ENCODE peak calls at places on chromosomes 5 and 9, in ten cellular contexts. D, L, N, W, V, X, A, F, T and P are unnamed samples.

GRCh38 chr5:132771559-132771998 is 5.5 kb downstream of the SEPTIN8 start:
- DNase-seq in D (no peak), L (no peak), N (no peak), W (no peak), V (no peak), X (peak; percentile 43), A (peak; percentile 72), F (no peak), T (peak; percentile 52), P (no peak)

GRCh38 chr5:139392678-139393496 is 2.0 kb downstream of the PROB1 start:
- DNase-seq in D (peak; percentile 70), L (peak; percentile 63), N (no peak), W (no peak), V (peak; percentile 38), X (peak; percentile 77), A (peak; percentile 79), F (peak; percentile 80), T (no peak), P (peak; percentile 75)

GRCh38 chr9:18260527-18260926 is 213.4 kb upstream of the ADAMTSL1 start:
- DNase-seq in D (no peak), L (no peak), N (no peak), W (peak; percentile 34), V (no peak), X (no peak), A (no peak), F (peak; percentile 9), T (no peak), P (no peak)

GRCh38 chr9:91711755-91712591 is 238.1 kb downstream of the ROR2 start:
- DNase-seq in D (no peak), L (peak; percentile 18), N (no peak), W (no peak), V (no peak), X (peak; percentile 39), A (no peak), F (no peak), T (peak; percentile 16), P (peak; percentile 38)

GRCh38 chr9:98974994-98975712 is 31.4 kb downstream of the COL15A1 start:
- DNase-seq in D (peak; percentile 60), L (peak; percentile 79), N (peak; percentile 47), W (no peak), V (peak; percentile 93), X (peak; percentile 86), A (peak; percentile 92), F (peak; percentile 45), T (peak; percentile 78), P (peak; percentile 79)

GRCh38 chr9:89518466-89519392 is 20.8 kb upstream of the SEMA4D start:
- DNase-seq in D (no peak), L (no peak), N (no peak), W (no peak), V (no peak), X (no peak), A (no peak), F (no peak), T (no peak), P (no peak)

GRCh38 chr9:23603311-23603710 is 222.7 kb downstream of the ELAVL2 start:
- DNase-seq in D (no peak), L (no peak), N (no peak), W (no peak), V (no peak), X (no peak), A (no peak), F (no peak), T (no peak), P (no peak)

GRCh38 chr5:119752921-119753886 is 123.8 kb downstream of the FAM170A start:
- DNase-seq in D (no peak), L (no peak), N (no peak), W (no peak), V (no peak), X (no peak), A (no peak), F (no peak), T (no peak), P (no peak)

GRCh38 chr5:127564002-127564769 is 46.7 kb downstream of the PRRC1 start:
- DNase-seq in D (no peak), L (peak; percentile 29), N (no peak), W (peak; percentile 32), V (peak; percentile 52), X (peak; percentile 67), A (no peak), F (peak; percentile 52), T (peak; percentile 63), P (peak; percentile 44)

GRCh38 chr5:4868140-4868735 is 271.9 kb upstream of the ADAMTS16 start:
- DNase-seq in D (no peak), L (no peak), N (no peak), W (peak; percentile 12), V (peak; percentile 75), X (peak; percentile 65), A (peak; percentile 56), F (peak; percentile 53), T (peak; percentile 76), P (no peak)

GRCh38 chr5:122311400-122311887 is 593 bp upstream of the SNCAIP start:
- DNase-seq in D (no peak), L (no peak), N (no peak), W (no peak), V (no peak), X (peak; percentile 23), A (no peak), F (peak; percentile 50), T (peak; percentile 32), P (no peak)

GRCh38 chr9:134564431-134565170 is 77.0 kb upstream of the COL5A1 start:
- DNase-seq in D (no peak), L (no peak), N (no peak), W (no peak), V (no peak), X (peak; percentile 94), A (no peak), F (no peak), T (no peak), P (no peak)

GRCh38 chr5:32108167-32108566 is 66.0 kb downstream of the GOLPH3 start:
- DNase-seq in D (no peak), L (no peak), N (no peak), W (no peak), V (no peak), X (no peak), A (no peak), F (no peak), T (no peak), P (no peak)

GRCh38 chr9:119284118-119284517 is 85.1 kb downstream of the BRINP1 start:
- DNase-seq in D (no peak), L (no peak), N (no peak), W (no peak), V (no peak), X (peak; percentile 55), A (no peak), F (peak; percentile 2), T (peak; percentile 63), P (no peak)

GRCh38 chr9:99822596-99823391 is 1.1 kb downstream of the NR4A3 start:
- DNase-seq in D (peak; percentile 44), L (peak; percentile 43), N (peak; percentile 50), W (no peak), V (peak; percentile 37), X (peak; percentile 82), A (peak; percentile 49), F (no peak), T (peak; percentile 58), P (peak; percentile 36)

GRCh38 chr5:2157372-2157771 is 274.6 kb upstream of the IRX4 start:
- DNase-seq in D (no peak), L (no peak), N (no peak), W (no peak), V (no peak), X (no peak), A (no peak), F (no peak), T (no peak), P (no peak)

GRCh38 chr5:124909734-124910133 is 163.3 kb upstream of the ZNF608 start:
- DNase-seq in D (no peak), L (no peak), N (no peak), W (no peak), V (no peak), X (no peak), A (no peak), F (no peak), T (no peak), P (no peak)

GRCh38 chr5:37842048-37842447 is 2.2 kb upstream of the GDNF start:
- DNase-seq in D (no peak), L (no peak), N (no peak), W (no peak), V (no peak), X (no peak), A (no peak), F (no peak), T (no peak), P (no peak)

GRCh38 chr5:127922603-127923002 is 161.0 kb upstream of the SLC12A2 start:
- DNase-seq in D (no peak), L (no peak), N (no peak), W (no peak), V (no peak), X (no peak), A (no peak), F (no peak), T (no peak), P (no peak)

GRCh38 chr9:31541626-31542025 is 842.8 kb upstream of the ACO1 start:
- DNase-seq in D (no peak), L (no peak), N (no peak), W (no peak), V (no peak), X (no peak), A (no peak), F (no peak), T (no peak), P (no peak)

GRCh38 chr9:124716795-124717194 is 54.3 kb downstream of the NR6A1 start:
- DNase-seq in D (no peak), L (no peak), N (no peak), W (no peak), V (no peak), X (peak; percentile 77), A (no peak), F (no peak), T (no peak), P (no peak)